ENCODE peak calls at places on chromosomes 4 and X, in six cellular contexts. L is GM23338, A is IMR-90, F is SK-N-SH, Q is HCT116, E is Karpas-422. D is an unnamed sample.
A peak's percentile ranks its signal among the peaks of the same experiment; 100 is the strongest.

GRCh38 chr4:151014521-151015457 is at the start of gene LRBA:
- DNase-seq in A (peak; percentile 21), F (peak; percentile 75), L (peak; percentile 97), Q (peak; percentile 81), E (peak; percentile 96), D (peak; percentile 97)

GRCh38 chr4:54971474-54971950 is 153.9 kb downstream of the KDR start:
- DNase-seq in F (peak; percentile 43), Q (peak; percentile 53), A (peak; percentile 53), L (peak; percentile 82), E (peak; percentile 82), D (peak; percentile 78)

GRCh38 chrX:43949669-43950068 is 23.5 kb downstream of the NDP start:
- DNase-seq in F (no peak), E (peak; percentile 61), Q (peak; percentile 28), A (no peak), L (peak; percentile 74), D (peak; percentile 81)

GRCh38 chr4:75637827-75638226 is 7.5 kb upstream of the CDKL2 start:
- DNase-seq in E (no peak), L (no peak), A (no peak), F (no peak), Q (no peak), D (no peak)

GRCh38 chrX:47814853-47815252 is 21.8 kb upstream of the ZNF81 start:
- DNase-seq in E (no peak), F (no peak), L (peak; percentile 34), Q (no peak), A (no peak), D (peak; percentile 48)

GRCh38 chrX:78923198-78924015 is 21.8 kb upstream of the P2RY10 start:
- DNase-seq in Q (no peak), E (no peak), L (no peak), F (no peak), A (no peak), D (no peak)

GRCh38 chr4:7187297-7187592 is 5.1 kb upstream of the SORCS2 start:
- DNase-seq in A (no peak), Q (no peak), E (peak; percentile 60), L (no peak), F (no peak), D (no peak)

GRCh38 chr4:188201851-188202250 is 62.6 kb downstream of the TRIML1 start:
- DNase-seq in L (no peak), Q (no peak), F (no peak), E (no peak), A (peak; percentile 71), D (no peak)

GRCh38 chrX:76148011-76148665 is 24.7 kb upstream of the PBDC1 start:
- DNase-seq in F (no peak), E (peak; percentile 63), A (peak; percentile 25), Q (no peak), L (no peak), D (peak; percentile 21)

GRCh38 chr4:85210353-85210752 is 243.9 kb upstream of the WDFY3 start:
- DNase-seq in Q (peak; percentile 57), L (no peak), E (no peak), A (no peak), F (no peak), D (no peak)

GRCh38 chrX:2710041-2710471 is 19.0 kb downstream of the CD99 start:
- DNase-seq in F (no peak), L (no peak), A (peak; percentile 88), Q (peak; percentile 51), E (no peak), D (peak; percentile 62)

GRCh38 chr4:23881052-23881501 is 8.8 kb downstream of the PPARGC1A start:
- DNase-seq in L (no peak), F (no peak), E (no peak), Q (no peak), A (no peak), D (no peak)

GRCh38 chr4:184900184-184900583 is 74.4 kb upstream of the ACSL1 start:
- DNase-seq in A (no peak), Q (no peak), L (no peak), E (no peak), F (no peak), D (no peak)

GRCh38 chrX:40097101-40097491 is 662 bp downstream of the BCOR start:
- DNase-seq in L (no peak), Q (no peak), E (peak; percentile 59), F (peak; percentile 56), A (no peak), D (no peak)

GRCh38 chr4:122701061-122701460 is 31.4 kb upstream of the BBS12 start:
- DNase-seq in L (no peak), A (no peak), E (no peak), F (no peak), Q (no peak), D (no peak)

GRCh38 chrX:151708821-151709220 is 7.0 kb upstream of the FATE1 start:
- DNase-seq in F (no peak), Q (no peak), A (no peak), E (no peak), L (no peak), D (no peak)

GRCh38 chrX:24294619-24295018 is 19.2 kb downstream of the SUPT20HL2 start:
- DNase-seq in F (peak; percentile 31), Q (no peak), E (peak; percentile 45), L (peak; percentile 77), A (no peak), D (peak; percentile 40)

GRCh38 chr4:144819591-144819990 is 173.6 kb downstream of the HHIP start:
- DNase-seq in F (no peak), E (peak; percentile 11), L (no peak), A (no peak), Q (no peak), D (no peak)

GRCh38 chr4:144818136-144818535 is 172.2 kb downstream of the HHIP start:
- DNase-seq in A (no peak), Q (no peak), F (no peak), E (peak; percentile 39), L (no peak), D (no peak)

GRCh38 chr4:144820115-144820514 is 174.2 kb downstream of the HHIP start:
- DNase-seq in Q (no peak), L (no peak), F (no peak), A (peak; percentile 11), E (peak; percentile 15), D (peak; percentile 5)

GRCh38 chr4:144816668-144817067 is 170.7 kb downstream of the HHIP start:
- DNase-seq in F (no peak), A (no peak), E (no peak), L (no peak), Q (no peak), D (no peak)

DNA sequence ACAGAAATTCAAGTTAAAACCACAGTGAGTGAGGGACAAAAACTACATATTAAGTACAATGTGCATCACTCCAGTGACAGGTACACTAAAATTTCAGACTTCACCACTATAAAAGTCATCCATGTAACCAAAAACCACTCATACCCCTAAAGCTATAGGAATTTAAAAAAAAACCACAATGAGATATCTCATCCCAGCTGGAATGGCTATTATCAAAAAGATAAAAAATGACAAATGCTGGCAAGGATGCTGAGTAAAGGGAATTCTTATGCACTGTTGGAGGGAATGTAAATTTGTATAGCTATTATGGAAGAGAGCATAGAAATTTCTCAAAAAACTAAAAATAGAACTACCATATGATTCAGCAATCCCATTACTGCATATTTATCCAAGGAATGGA is 171.1 kb downstream of the HHIP start:
- DNase-seq in E (peak; percentile 14), A (no peak), Q (no peak), L (no peak), F (no peak), D (no peak)
- H3K4me2 ChIP-seq in E (no peak overlapping the region), A (no peak overlapping the region), Q (no peak overlapping the region), L (no peak overlapping the region), F (no peak overlapping the region), D (no peak overlapping the region)

GRCh38 chrX:80331285-80331684 is 89.0 kb upstream of the TENT5D start:
- DNase-seq in Q (no peak), F (no peak), E (no peak), A (no peak), L (no peak), D (no peak)

GRCh38 chrX:80334583-80334982 is 85.7 kb upstream of the TENT5D start:
- DNase-seq in F (no peak), A (no peak), E (no peak), Q (no peak), L (no peak), D (no peak)

GRCh38 chrX:80335062-80335830 is 85.0 kb upstream of the TENT5D start:
- DNase-seq in A (no peak), Q (no peak), L (peak; percentile 85), E (no peak), F (peak; percentile 35), D (peak; percentile 78)
- H3K4me2 ChIP-seq in A (no peak overlapping the region), Q (no peak overlapping the region), L (peak overlapping the region; percentile 76), E (no peak overlapping the region), F (peak overlapping the region; percentile 15), D (peak overlapping the region; percentile 36)

DNA sequence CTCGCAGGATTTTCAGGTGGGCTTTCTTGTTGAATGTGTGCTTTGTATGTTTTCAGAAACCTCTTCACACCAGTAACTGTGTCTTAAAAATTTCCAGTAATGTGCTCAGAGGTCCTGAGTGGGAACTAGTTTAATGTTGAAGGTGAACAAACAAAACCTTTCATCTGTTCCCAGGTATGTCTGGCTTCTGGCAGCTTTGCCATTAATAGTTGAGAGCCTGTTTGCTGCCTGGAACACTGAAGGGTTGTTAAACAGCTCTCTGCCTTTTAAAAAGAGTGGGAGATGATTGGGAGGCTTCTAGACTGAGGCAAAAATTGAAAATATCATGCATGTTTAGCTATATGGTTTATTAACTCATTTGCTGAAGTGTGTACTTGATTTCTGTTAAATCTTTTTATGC is 161.2 kb upstream of the AGTR2 start:
- DNase-seq in F (no peak), A (no peak), E (no peak), Q (no peak), L (no peak), D (no peak)
- H3K4me2 ChIP-seq in F (no peak overlapping the region), A (no peak overlapping the region), E (no peak overlapping the region), Q (no peak overlapping the region), L (peak overlapping the region; percentile 42), D (no peak overlapping the region)

DNA sequence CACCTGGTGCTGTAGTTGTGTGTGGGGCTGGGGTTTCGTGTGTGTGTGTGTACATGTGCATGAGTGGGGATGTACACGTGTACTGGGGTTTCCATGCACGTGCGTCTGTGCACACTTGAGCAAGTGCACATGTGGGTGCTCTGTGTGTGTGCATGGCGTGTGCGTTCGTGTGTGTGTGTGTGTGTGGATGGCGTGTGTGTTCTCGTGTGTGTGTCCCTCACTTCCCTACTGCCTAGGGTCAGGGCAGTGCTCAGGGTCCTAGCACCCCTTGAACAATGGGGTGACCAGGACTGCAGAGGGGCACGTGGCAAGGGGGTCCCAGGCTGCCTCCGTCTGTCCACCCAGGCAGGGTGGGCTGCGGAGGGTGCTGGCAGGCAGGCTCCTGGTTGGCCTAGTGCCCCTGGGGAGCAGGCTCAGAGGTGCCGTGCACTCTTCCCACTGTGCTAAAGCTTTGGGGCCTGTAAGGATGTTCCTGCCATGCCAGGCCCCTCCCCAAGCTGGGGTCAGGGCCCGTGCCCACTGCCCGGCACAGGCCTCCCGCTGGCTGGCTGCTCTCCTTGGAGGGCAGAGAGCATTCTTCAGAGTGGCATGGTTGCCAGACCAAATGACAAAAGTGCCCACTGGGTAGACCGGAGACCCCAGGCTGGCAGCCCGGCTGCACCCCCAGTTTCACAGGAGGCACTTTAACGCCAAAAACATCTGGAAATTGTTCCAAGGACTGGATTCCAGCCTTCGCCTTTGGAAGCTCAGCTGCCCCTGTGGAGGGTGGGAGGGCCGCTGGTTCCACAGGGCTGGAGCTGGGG is 29.1 kb downstream of the FGFRL1 start:
- DNase-seq in A (no peak), F (no peak), E (no peak), L (no peak), Q (no peak), D (no peak)
- H3K4me2 ChIP-seq in A (no peak overlapping the region), F (no peak overlapping the region), E (no peak overlapping the region), L (no peak overlapping the region), Q (peak overlapping the region; percentile 69), D (no peak overlapping the region)

D was measured in mesendoderm.